ENCODE peak calls at places on chromosome 6, in six cellular contexts. E is choroid plexus epithelial cell, R is mammary epithelial cell, O is stomach, Z is endothelial cell, U is nephron progenitor cell. T is an unnamed sample.

GRCh38 chr6:163771180-163771579 is 356.7 kb downstream of the QKI start:
- DNase-seq in U (no peak), O (no peak), E (no peak), Z (no peak), R (no peak), T (no peak)

GRCh38 chr6:132527791-132528190 is 10.3 kb upstream of the TAAR9 start:
- DNase-seq in U (no peak), O (no peak), E (no peak), Z (no peak), R (peak), T (no peak)

GRCh38 chr6:20056350-20056992 is 155.8 kb downstream of the MBOAT1 start:
- DNase-seq in Z (peak), R (peak), U (peak), E (peak), O (no peak), T (no peak)

GRCh38 chr6:139010674-139011073 is 17.9 kb upstream of the ABRACL start:
- DNase-seq in O (no peak), E (no peak), Z (no peak), R (no peak), U (no peak), T (no peak)

GRCh38 chr6:105174512-105174911 is 5.3 kb downstream of the POPDC3 start:
- DNase-seq in O (no peak), E (peak), Z (no peak), R (peak), U (no peak), T (no peak)

GRCh38 chr6:108068618-108069017 is 5.9 kb downstream of the OSTM1 start:
- DNase-seq in O (no peak), R (no peak), Z (no peak), U (no peak), E (no peak), T (no peak)

GRCh38 chr6:100633096-100633766 is 168.5 kb upstream of the SIM1 start:
- DNase-seq in Z (no peak), O (no peak), E (peak), U (no peak), R (peak), T (no peak)

GRCh38 chr6:96814581-96814980 is 22.7 kb downstream of the GPR63 start:
- DNase-seq in U (no peak), E (no peak), R (no peak), O (no peak), Z (no peak), T (no peak)

GRCh38 chr6:19039287-19039686 is 652.1 kb downstream of the RNF144B start:
- DNase-seq in U (no peak), E (no peak), Z (no peak), O (no peak), R (no peak), T (no peak)

GRCh38 chr6:85472744-85473143 is 22.9 kb downstream of the NT5E start:
- DNase-seq in U (no peak), E (peak), O (no peak), Z (no peak), R (no peak), T (no peak)

GRCh38 chr6:80341330-80341729 is 234.9 kb downstream of the BCKDHB start:
- DNase-seq in R (no peak), E (peak), Z (no peak), O (no peak), U (no peak), T (no peak)

GRCh38 chr6:137155830-137156229 is 17.6 kb downstream of the IL22RA2 start:
- DNase-seq in E (peak), O (no peak), U (no peak), Z (no peak), R (peak), T (peak)

GRCh38 chr6:98146656-98147055 is 687.7 kb upstream of the POU3F2 start:
- DNase-seq in U (no peak), E (no peak), Z (no peak), O (no peak), R (no peak), T (no peak)

GRCh38 chr6:147514831-147515230 is 6.3 kb downstream of the SAMD5 start:
- DNase-seq in R (no peak), U (no peak), Z (no peak), E (no peak), O (no peak), T (no peak)

GRCh38 chr6:149014631-149015171 is 267.9 kb downstream of the UST start:
- DNase-seq in R (no peak), U (no peak), Z (no peak), O (no peak), E (peak), T (no peak)

GRCh38 chr6:10425973-10426780 is 11.3 kb upstream of the TFAP2A start:
- DNase-seq in O (peak), U (peak), Z (peak), E (peak), R (peak), T (peak)

GRCh38 chr6:10422282-10423034 is 7.6 kb upstream of the TFAP2A start:
- DNase-seq in Z (no peak), U (no peak), R (no peak), O (no peak), E (no peak), T (no peak)

GRCh38 chr6:10425177-10425972 is 10.5 kb upstream of the TFAP2A start:
- DNase-seq in O (no peak), R (no peak), E (no peak), U (no peak), Z (no peak), T (no peak)

GRCh38 chr6:10421508-10422281 is 6.8 kb upstream of the TFAP2A start:
- DNase-seq in Z (no peak), U (peak), O (no peak), R (no peak), E (no peak), T (no peak)

GRCh38 chr6:10424005-10424404 is 9.1 kb upstream of the TFAP2A start:
- DNase-seq in U (no peak), E (no peak), Z (no peak), O (no peak), R (no peak), T (no peak)
- TF ChIP-seq CTCF in U (no peak), E (no peak), Z (no peak), O (no peak), R (peak), T (no peak)

GRCh38 chr6:70707893-70708292 is 40.2 kb downstream of the SMAP1 start:
- DNase-seq in U (no peak), O (no peak), Z (no peak), R (no peak), E (no peak), T (no peak)

GRCh38 chr6:70706491-70707123 is 38.9 kb downstream of the SMAP1 start:
- DNase-seq in E (peak), U (no peak), R (peak), O (no peak), Z (peak), T (no peak)

GRCh38 chr6:70708448-70708847 is 40.8 kb downstream of the SMAP1 start:
- DNase-seq in E (no peak), Z (no peak), U (no peak), R (no peak), O (no peak), T (no peak)

GRCh38 chr6:70705772-70706171 is 38.1 kb downstream of the SMAP1 start:
- DNase-seq in R (no peak), O (no peak), U (no peak), E (no peak), Z (no peak), T (no peak)

DNA sequence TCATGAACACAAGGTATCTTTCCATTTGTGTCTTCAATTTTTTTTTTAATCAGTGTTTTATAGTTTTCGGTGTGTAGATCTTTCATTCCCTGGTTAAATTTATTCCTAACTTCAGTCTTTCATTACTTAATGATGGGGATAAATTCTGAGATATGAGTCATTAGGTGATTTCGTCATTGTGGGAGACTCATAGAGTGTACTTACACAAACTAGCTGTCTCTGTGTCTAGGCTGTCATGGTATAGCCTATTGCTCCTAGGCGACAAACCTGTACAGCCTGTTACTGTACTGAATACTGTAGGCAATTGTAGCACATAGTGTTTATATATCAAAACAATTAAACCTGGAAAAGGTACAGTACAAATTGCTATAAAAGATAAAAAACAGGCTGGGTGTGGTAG is 42.1 kb downstream of the SMAP1 start:
- DNase-seq in E (peak), U (no peak), O (no peak), Z (no peak), R (peak), T (no peak)
- TF ChIP-seq CTCF in E (no peak), U (no peak), O (no peak), Z (no peak), R (no peak), T (no peak)

GRCh38 chr6:77450924-77451323 is 12.4 kb downstream of the HTR1B start:
- DNase-seq in O (no peak), R (no peak), E (peak), Z (no peak), U (no peak), T (no peak)
- TF ChIP-seq CTCF in O (no peak), R (peak), E (peak), Z (no peak), U (no peak), T (no peak)

GRCh38 chr6:722608-723007 is 29.7 kb upstream of the EXOC2 start:
- DNase-seq in U (no peak), O (no peak), Z (no peak), R (no peak), E (peak), T (no peak)
- TF ChIP-seq CTCF in U (no peak), O (no peak), Z (no peak), R (no peak), E (peak), T (no peak)

GRCh38 chr6:112244428-112244827 is 9.9 kb downstream of the LAMA4 start:
- DNase-seq in O (no peak), U (no peak), R (no peak), Z (no peak), E (no peak), T (no peak)
- TF ChIP-seq CTCF in O (no peak), U (no peak), R (no peak), Z (no peak), E (no peak), T (no peak)

DNA sequence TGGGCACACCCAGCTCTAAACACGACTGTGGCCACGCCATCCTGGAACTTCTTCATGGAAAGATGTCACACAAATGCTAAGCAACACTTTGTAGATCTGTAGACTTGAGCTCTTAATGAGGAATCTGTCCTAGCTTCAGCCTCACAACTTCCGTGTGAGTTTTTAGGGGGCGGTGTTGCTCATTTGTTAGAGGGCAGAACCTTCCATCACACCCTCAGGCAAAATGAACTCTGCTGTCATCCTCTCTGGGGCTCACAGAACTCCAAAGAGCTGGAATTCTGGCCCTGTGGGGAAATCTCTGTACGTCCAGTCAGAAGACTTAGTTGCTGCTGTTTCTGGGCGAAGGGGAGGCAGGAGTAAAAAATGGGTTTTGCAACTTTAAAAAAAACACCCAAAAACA is 49.8 kb downstream of the NRN1 start:
- DNase-seq in U (no peak), O (no peak), Z (no peak), E (no peak), R (no peak), T (no peak)
- TF ChIP-seq CTCF in U (no peak), O (no peak), Z (no peak), E (no peak), R (no peak), T (no peak)

GRCh38 chr6:33547499-33547898 is 32.6 kb downstream of the BAK1 start:
- DNase-seq in O (no peak), U (no peak), Z (no peak), R (no peak), E (no peak), T (no peak)

GRCh38 chr6:33549896-33550295 is 30.2 kb downstream of the BAK1 start:
- DNase-seq in E (no peak), R (no peak), O (no peak), U (no peak), Z (no peak), T (no peak)

GRCh38 chr6:33549196-33549595 is 30.9 kb downstream of the BAK1 start:
- DNase-seq in U (no peak), E (no peak), Z (no peak), O (no peak), R (no peak), T (no peak)

GRCh38 chr6:33552252-33552651 is 27.8 kb downstream of the BAK1 start:
- DNase-seq in U (no peak), E (no peak), R (no peak), O (no peak), Z (no peak), T (no peak)

GRCh38 chr6:33551538-33551937 is 28.5 kb downstream of the BAK1 start:
- DNase-seq in E (no peak), R (no peak), U (no peak), Z (no peak), O (no peak), T (no peak)
- TF ChIP-seq CTCF in E (no peak), R (no peak), U (no peak), Z (no peak), O (no peak), T (no peak)

T was measured in GM20000.